ENCODE peak calls at places on chromosomes 16 and 17, in five cellular contexts. One of them, this sample, is unnamed. For H3K4me1, the result is how much of the 10 kb centered on the place peaks cover.

GRCh38 chr16:17131351-17131750 is 339.4 kb downstream of the XYLT1 start:
- DNase-seq in stomach: no peak
- DNase-seq in IMR-90: no peak
- DNase-seq in transverse colon: no peak
- DNase-seq in esophagus squamous epithelium: no peak
- DNase-seq in this sample: no peak

GRCh38 chr16:4663756-4664465 is 29.5 kb upstream of the NUDT16L1 start:
- DNase-seq in stomach: peak
- DNase-seq in IMR-90: no peak
- DNase-seq in transverse colon: peak
- DNase-seq in esophagus squamous epithelium: no peak
- DNase-seq in this sample: no peak

GRCh38 chr17:71409137-71409536 is 711.7 kb upstream of the SOX9 start:
- DNase-seq in stomach: no peak
- DNase-seq in IMR-90: no peak
- DNase-seq in transverse colon: no peak
- DNase-seq in esophagus squamous epithelium: no peak
- DNase-seq in this sample: no peak

GRCh38 chr17:61997649-61998048 is 67.4 kb downstream of the MED13 start:
- DNase-seq in stomach: no peak
- DNase-seq in IMR-90: peak
- DNase-seq in transverse colon: no peak
- DNase-seq in esophagus squamous epithelium: no peak
- DNase-seq in this sample: no peak

GRCh38 chr16:56247018-56247417 is 55.7 kb downstream of the GNAO1 start:
- DNase-seq in stomach: no peak
- DNase-seq in IMR-90: no peak
- DNase-seq in transverse colon: no peak
- DNase-seq in esophagus squamous epithelium: no peak
- DNase-seq in this sample: no peak

GRCh38 chr16:3672571-3673041 is 18.1 kb downstream of the DNASE1 start:
- DNase-seq in stomach: no peak
- DNase-seq in IMR-90: no peak
- DNase-seq in transverse colon: no peak
- DNase-seq in esophagus squamous epithelium: no peak
- DNase-seq in this sample: no peak

GRCh38 chr16:86965331-86965730 is 351.9 kb downstream of the C16orf95 start:
- DNase-seq in stomach: no peak
- DNase-seq in IMR-90: no peak
- DNase-seq in transverse colon: no peak
- DNase-seq in esophagus squamous epithelium: no peak
- DNase-seq in this sample: no peak

GRCh38 chr17:9115446-9116265 is 94.3 kb downstream of the NTN1 start:
- DNase-seq in stomach: peak
- DNase-seq in IMR-90: peak
- DNase-seq in transverse colon: peak
- DNase-seq in esophagus squamous epithelium: no peak
- DNase-seq in this sample: peak

GRCh38 chr17:81869221-81870154 is 1.6 kb downstream of the ARHGDIA start:
- DNase-seq in stomach: peak
- DNase-seq in IMR-90: no peak
- DNase-seq in transverse colon: peak
- DNase-seq in esophagus squamous epithelium: no peak
- DNase-seq in this sample: no peak

GRCh38 chr17:32277284-32277683 is 11.7 kb downstream of the RHBDL3 start:
- DNase-seq in stomach: no peak
- DNase-seq in IMR-90: peak
- DNase-seq in transverse colon: no peak
- DNase-seq in esophagus squamous epithelium: no peak
- DNase-seq in this sample: no peak

GRCh38 chr17:72510454-72511016 is 389.7 kb downstream of the SOX9 start:
- DNase-seq in stomach: no peak
- DNase-seq in IMR-90: peak
- DNase-seq in transverse colon: no peak
- DNase-seq in esophagus squamous epithelium: no peak
- DNase-seq in this sample: no peak

GRCh38 chr16:47492428-47493357 is 31.6 kb downstream of the PHKB start:
- DNase-seq in stomach: peak
- DNase-seq in IMR-90: peak
- DNase-seq in transverse colon: peak
- DNase-seq in esophagus squamous epithelium: peak
- DNase-seq in this sample: no peak

GRCh38 chr17:42598905-42599304 is 10.3 kb downstream of the RETREG3 start:
- DNase-seq in stomach: peak
- DNase-seq in IMR-90: no peak
- DNase-seq in transverse colon: no peak
- DNase-seq in esophagus squamous epithelium: no peak
- DNase-seq in this sample: no peak

GRCh38 chr16:47067203-47067602 is 76.5 kb downstream of the NETO2 start:
- DNase-seq in stomach: no peak
- DNase-seq in IMR-90: no peak
- DNase-seq in transverse colon: no peak
- DNase-seq in esophagus squamous epithelium: no peak
- DNase-seq in this sample: no peak

GRCh38 chr17:77391668-77392375 is 251.1 kb downstream of the SEC14L1 start:
- DNase-seq in stomach: no peak
- DNase-seq in IMR-90: peak
- DNase-seq in transverse colon: peak
- DNase-seq in esophagus squamous epithelium: no peak
- DNase-seq in this sample: peak

GRCh38 chr17:80461527-80462166 is 14.8 kb downstream of the NPTX1 start:
- DNase-seq in stomach: no peak
- DNase-seq in IMR-90: no peak
- DNase-seq in transverse colon: no peak
- DNase-seq in esophagus squamous epithelium: no peak
- DNase-seq in this sample: no peak

GRCh38 chr17:63950940-63951907 is 19.1 kb upstream of the CD79B start:
- DNase-seq in stomach: peak
- DNase-seq in IMR-90: no peak
- DNase-seq in transverse colon: peak
- DNase-seq in esophagus squamous epithelium: no peak
- DNase-seq in this sample: no peak

DNA sequence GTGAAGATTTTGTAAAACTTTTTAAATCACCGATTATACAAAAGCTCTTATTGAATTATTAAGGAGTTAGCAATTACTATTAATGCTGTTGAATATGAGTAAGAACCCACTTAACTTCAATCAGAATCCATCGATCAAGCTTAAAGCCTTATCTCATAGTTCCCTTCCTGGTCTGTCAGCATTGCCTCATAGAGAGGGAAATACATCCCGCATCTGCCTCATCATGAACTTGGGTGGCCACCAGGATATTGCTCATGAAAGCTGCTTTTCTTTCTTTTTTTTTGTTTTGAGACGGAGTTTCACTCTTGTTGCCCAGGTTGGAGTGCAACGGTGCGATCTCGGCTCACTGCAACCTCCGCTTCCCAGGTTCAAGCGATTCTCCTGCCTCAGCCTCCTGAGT is 66.7 kb downstream of the PIGL start:
- DNase-seq in stomach: no peak
- DNase-seq in IMR-90: peak
- DNase-seq in transverse colon: no peak
- DNase-seq in esophagus squamous epithelium: no peak
- DNase-seq in this sample: no peak
- H3K4me1 ChIP-seq in stomach: under half
- H3K4me1 ChIP-seq in IMR-90: under half
- H3K4me1 ChIP-seq in transverse colon: under half
- H3K4me1 ChIP-seq in esophagus squamous epithelium: under half
- H3K4me1 ChIP-seq in this sample: under half

GRCh38 chr17:7380855-7381683 is at the start of gene TNK1:
- DNase-seq in stomach: peak
- DNase-seq in IMR-90: no peak
- DNase-seq in transverse colon: peak
- DNase-seq in esophagus squamous epithelium: no peak
- DNase-seq in this sample: peak
- TF ChIP-seq POLR2A in stomach: no peak
- TF ChIP-seq POLR2A in IMR-90: no peak
- TF ChIP-seq POLR2A in transverse colon: peak
- TF ChIP-seq POLR2A in esophagus squamous epithelium: peak
- TF ChIP-seq POLR2A in this sample: no peak

GRCh38 chr16:81468269-81468902 is 23.8 kb downstream of the CMIP start:
- DNase-seq in stomach: no peak
- DNase-seq in IMR-90: no peak
- DNase-seq in transverse colon: no peak
- DNase-seq in esophagus squamous epithelium: no peak
- DNase-seq in this sample: no peak
- H3K4me1 ChIP-seq in stomach: half or more
- H3K4me1 ChIP-seq in IMR-90: under half
- H3K4me1 ChIP-seq in transverse colon: under half
- H3K4me1 ChIP-seq in esophagus squamous epithelium: half or more
- H3K4me1 ChIP-seq in this sample: under half

DNA sequence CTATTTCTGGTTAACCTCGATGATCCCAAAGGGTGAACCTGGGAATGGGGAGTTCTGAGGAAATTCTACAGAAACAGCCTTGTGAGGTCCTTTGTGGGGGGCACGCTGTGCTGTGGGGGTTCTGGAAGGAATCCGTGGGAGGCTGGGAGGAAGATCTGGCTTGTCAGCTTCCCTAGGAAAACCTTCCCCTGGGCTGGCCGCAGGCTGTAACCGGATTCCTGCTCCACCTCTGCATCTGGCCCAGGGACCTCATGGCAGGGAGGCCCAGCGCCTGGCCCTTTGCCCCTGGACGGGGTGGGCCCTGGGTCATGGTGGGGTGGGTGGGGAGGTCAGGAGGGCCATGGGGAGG is 3.3 kb upstream of the MEOX1 start:
- DNase-seq in stomach: no peak
- DNase-seq in IMR-90: no peak
- DNase-seq in transverse colon: no peak
- DNase-seq in esophagus squamous epithelium: no peak
- DNase-seq in this sample: no peak
- TF ChIP-seq POLR2A in stomach: no peak
- TF ChIP-seq POLR2A in IMR-90: no peak
- TF ChIP-seq POLR2A in transverse colon: no peak
- TF ChIP-seq POLR2A in esophagus squamous epithelium: no peak
- TF ChIP-seq POLR2A in this sample: no peak

GRCh38 chr16:88456356-88457292 is 3.5 kb downstream of the ZFPM1 start:
- DNase-seq in stomach: no peak
- DNase-seq in IMR-90: no peak
- DNase-seq in transverse colon: no peak
- DNase-seq in esophagus squamous epithelium: no peak
- DNase-seq in this sample: no peak
- H3K4me1 ChIP-seq in stomach: half or more
- H3K4me1 ChIP-seq in IMR-90: under half
- H3K4me1 ChIP-seq in transverse colon: under half
- H3K4me1 ChIP-seq in esophagus squamous epithelium: under half
- H3K4me1 ChIP-seq in this sample: under half

This sample was measured in suprapubic skin.